ENCODE peak calls at places on chromosomes 5 and 9, in six cellular contexts. One of them, this sample, is unnamed.

GRCh38 chr9:127920794-127921193 is 4.0 kb upstream of the ST6GALNAC4 start:
- DNase-seq in mesenchymal stem cell: no peak
- DNase-seq in mesendoderm: no peak
- DNase-seq in IMR-90: no peak
- DNase-seq in H1: no peak
- DNase-seq in neuronal stem cell: no peak
- DNase-seq in this sample: no peak

GRCh38 chr9:97359147-97359546 is 51.7 kb downstream of the CCDC180 start:
- DNase-seq in mesenchymal stem cell: no peak
- DNase-seq in mesendoderm: no peak
- DNase-seq in IMR-90: no peak
- DNase-seq in H1: no peak
- DNase-seq in neuronal stem cell: no peak
- DNase-seq in this sample: no peak

GRCh38 chr5:68333649-68334549 is 118.3 kb downstream of the PIK3R1 start:
- DNase-seq in mesenchymal stem cell: peak
- DNase-seq in mesendoderm: no peak
- DNase-seq in IMR-90: peak
- DNase-seq in H1: no peak
- DNase-seq in neuronal stem cell: no peak
- DNase-seq in this sample: no peak

GRCh38 chr5:27191786-27192505 is 153.6 kb upstream of the CDH9 start:
- DNase-seq in mesenchymal stem cell: peak
- DNase-seq in mesendoderm: no peak
- DNase-seq in IMR-90: peak
- DNase-seq in H1: no peak
- DNase-seq in neuronal stem cell: no peak
- DNase-seq in this sample: no peak

GRCh38 chr5:151213803-151214613 is 9.9 kb downstream of the CCDC69 start:
- DNase-seq in mesenchymal stem cell: peak
- DNase-seq in mesendoderm: peak
- DNase-seq in IMR-90: no peak
- DNase-seq in H1: peak
- DNase-seq in neuronal stem cell: no peak
- DNase-seq in this sample: peak

GRCh38 chr5:180785151-180785781 is 17.3 kb downstream of the MGAT1 start:
- DNase-seq in mesenchymal stem cell: peak
- DNase-seq in mesendoderm: peak
- DNase-seq in IMR-90: peak
- DNase-seq in H1: no peak
- DNase-seq in neuronal stem cell: no peak
- DNase-seq in this sample: no peak

GRCh38 chr5:150410524-150411244 is 2.0 kb downstream of the CD74 start:
- DNase-seq in mesenchymal stem cell: peak
- DNase-seq in mesendoderm: peak
- DNase-seq in IMR-90: peak
- DNase-seq in H1: peak
- DNase-seq in neuronal stem cell: peak
- DNase-seq in this sample: peak

GRCh38 chr5:62790348-62790747 is 211.7 kb downstream of the LRRC70 start:
- DNase-seq in mesenchymal stem cell: no peak
- DNase-seq in mesendoderm: no peak
- DNase-seq in IMR-90: peak
- DNase-seq in H1: no peak
- DNase-seq in neuronal stem cell: no peak
- DNase-seq in this sample: no peak

GRCh38 chr5:80071510-80072021 is 36.4 kb downstream of the THBS4 start:
- DNase-seq in mesenchymal stem cell: no peak
- DNase-seq in mesendoderm: no peak
- DNase-seq in IMR-90: no peak
- DNase-seq in H1: no peak
- DNase-seq in neuronal stem cell: no peak
- DNase-seq in this sample: no peak

GRCh38 chr5:61734966-61735365 is 402.9 kb downstream of the ZSWIM6 start:
- DNase-seq in mesenchymal stem cell: no peak
- DNase-seq in mesendoderm: no peak
- DNase-seq in IMR-90: no peak
- DNase-seq in H1: no peak
- DNase-seq in neuronal stem cell: no peak
- DNase-seq in this sample: no peak

GRCh38 chr9:104093162-104093561 is 947 bp upstream of the SMC2 start:
- DNase-seq in mesenchymal stem cell: no peak
- DNase-seq in mesendoderm: peak
- DNase-seq in IMR-90: peak
- DNase-seq in H1: no peak
- DNase-seq in neuronal stem cell: no peak
- DNase-seq in this sample: no peak

DNA sequence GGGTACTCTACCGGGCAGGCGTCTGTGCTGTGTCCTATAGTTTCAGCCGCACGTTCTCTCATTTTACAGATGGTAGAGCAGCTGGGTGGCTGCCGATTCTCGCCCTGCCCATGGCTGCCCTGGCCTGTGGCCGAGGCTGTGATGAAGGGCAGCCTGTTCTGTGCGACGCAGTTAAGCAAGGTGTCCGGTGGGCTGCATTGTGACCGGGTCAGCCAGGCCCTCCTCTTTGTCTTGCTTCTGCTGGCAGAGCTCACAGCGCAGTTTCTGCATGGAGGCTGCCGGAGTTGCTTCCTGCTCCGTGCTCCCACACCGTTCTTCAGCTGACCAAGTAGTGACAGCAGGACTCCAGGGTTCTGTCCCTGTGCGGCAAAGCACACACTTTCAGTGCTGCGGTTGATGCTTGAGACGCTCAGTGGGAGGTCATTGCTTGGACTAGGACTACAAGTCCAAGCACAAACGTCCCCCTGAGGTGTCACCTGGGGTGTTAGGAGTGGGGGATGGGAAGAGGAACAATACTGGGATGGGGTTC is 58.0 kb downstream of the GADD45G start:
- DNase-seq in mesenchymal stem cell: peak
- DNase-seq in mesendoderm: no peak
- DNase-seq in IMR-90: no peak
- DNase-seq in H1: no peak
- DNase-seq in neuronal stem cell: no peak
- DNase-seq in this sample: no peak
- H3K18ac ChIP-seq in mesenchymal stem cell: peak
- H3K18ac ChIP-seq in mesendoderm: no peak
- H3K18ac ChIP-seq in IMR-90: no peak
- H3K18ac ChIP-seq in H1: peak
- H3K18ac ChIP-seq in neuronal stem cell: peak
- H3K18ac ChIP-seq in this sample: no peak

DNA sequence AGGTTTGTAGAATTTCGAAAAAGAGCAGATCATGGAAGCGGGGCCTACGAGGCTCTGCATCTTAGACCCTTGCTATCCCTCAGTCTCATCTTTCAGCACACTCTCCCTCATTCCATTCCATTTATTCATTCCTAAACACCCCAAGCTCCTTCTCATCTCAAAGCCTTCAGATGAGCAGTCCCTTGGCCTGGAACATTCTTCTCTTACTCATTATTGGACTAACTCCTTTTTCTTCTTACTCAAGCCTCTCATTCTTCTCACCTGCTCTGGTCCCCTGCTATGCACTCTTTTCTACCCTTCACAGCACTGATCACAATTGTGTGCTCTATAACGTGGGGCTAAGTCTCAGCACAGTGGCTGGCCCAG is 212.5 kb downstream of the MAPKAP1 start:
- DNase-seq in mesenchymal stem cell: peak
- DNase-seq in mesendoderm: peak
- DNase-seq in IMR-90: peak
- DNase-seq in H1: no peak
- DNase-seq in neuronal stem cell: no peak
- DNase-seq in this sample: no peak
- H3K18ac ChIP-seq in mesenchymal stem cell: no peak
- H3K18ac ChIP-seq in mesendoderm: no peak
- H3K18ac ChIP-seq in IMR-90: no peak
- H3K18ac ChIP-seq in H1: no peak
- H3K18ac ChIP-seq in neuronal stem cell: no peak
- H3K18ac ChIP-seq in this sample: no peak

GRCh38 chr5:39217365-39218281 is 1.7 kb downstream of the FYB1 start:
- DNase-seq in mesenchymal stem cell: peak
- DNase-seq in mesendoderm: peak
- DNase-seq in IMR-90: peak
- DNase-seq in H1: peak
- DNase-seq in neuronal stem cell: peak
- DNase-seq in this sample: peak
- H3K18ac ChIP-seq in mesenchymal stem cell: no peak
- H3K18ac ChIP-seq in mesendoderm: no peak
- H3K18ac ChIP-seq in IMR-90: no peak
- H3K18ac ChIP-seq in H1: peak
- H3K18ac ChIP-seq in neuronal stem cell: no peak
- H3K18ac ChIP-seq in this sample: no peak

GRCh38 chr9:124298646-124299235 is 41.0 kb downstream of the NEK6 start:
- DNase-seq in mesenchymal stem cell: peak
- DNase-seq in mesendoderm: no peak
- DNase-seq in IMR-90: no peak
- DNase-seq in H1: no peak
- DNase-seq in neuronal stem cell: no peak
- DNase-seq in this sample: no peak
- H3K18ac ChIP-seq in mesenchymal stem cell: peak
- H3K18ac ChIP-seq in mesendoderm: no peak
- H3K18ac ChIP-seq in IMR-90: peak
- H3K18ac ChIP-seq in H1: no peak
- H3K18ac ChIP-seq in neuronal stem cell: peak
- H3K18ac ChIP-seq in this sample: no peak

GRCh38 chr9:109794361-109795012 is 14.5 kb downstream of the PALM2AKAP2 start:
- DNase-seq in mesenchymal stem cell: peak
- DNase-seq in mesendoderm: no peak
- DNase-seq in IMR-90: peak
- DNase-seq in H1: no peak
- DNase-seq in neuronal stem cell: no peak
- DNase-seq in this sample: no peak
- H3K18ac ChIP-seq in mesenchymal stem cell: peak
- H3K18ac ChIP-seq in mesendoderm: no peak
- H3K18ac ChIP-seq in IMR-90: peak
- H3K18ac ChIP-seq in H1: no peak
- H3K18ac ChIP-seq in neuronal stem cell: no peak
- H3K18ac ChIP-seq in this sample: no peak

This sample was measured in H9.